ENCODE peak calls at places on chromosome 4, in six cellular contexts. One of them, this sample, is unnamed.

GRCh38 chr4:44121210-44121609 is 327.4 kb downstream of the KCTD8 start:
- DNase-seq in substantia nigra: no peak
- DNase-seq in GM23338: no peak
- DNase-seq in WERI-Rb-1: no peak
- DNase-seq in suprapubic skin: no peak
- DNase-seq in pancreas: no peak
- DNase-seq in this sample: no peak

GRCh38 chr4:189124149-189124758 is 816.4 kb upstream of the FRG1 start:
- DNase-seq in substantia nigra: no peak
- DNase-seq in GM23338: peak
- DNase-seq in WERI-Rb-1: peak
- DNase-seq in suprapubic skin: no peak
- DNase-seq in pancreas: peak
- DNase-seq in this sample: no peak

GRCh38 chr4:5158391-5158770 is 107.1 kb downstream of the STK32B start:
- DNase-seq in substantia nigra: no peak
- DNase-seq in GM23338: no peak
- DNase-seq in WERI-Rb-1: no peak
- DNase-seq in suprapubic skin: no peak
- DNase-seq in pancreas: no peak
- DNase-seq in this sample: no peak

GRCh38 chr4:87011340-87012034 is 76.7 kb downstream of the AFF1 start:
- DNase-seq in substantia nigra: no peak
- DNase-seq in GM23338: peak
- DNase-seq in WERI-Rb-1: no peak
- DNase-seq in suprapubic skin: no peak
- DNase-seq in pancreas: no peak
- DNase-seq in this sample: no peak

GRCh38 chr4:25814323-25814722 is 48.5 kb downstream of the SEL1L3 start:
- DNase-seq in substantia nigra: peak
- DNase-seq in GM23338: no peak
- DNase-seq in WERI-Rb-1: no peak
- DNase-seq in suprapubic skin: no peak
- DNase-seq in pancreas: no peak
- DNase-seq in this sample: no peak

GRCh38 chr4:150784305-150784704 is 202.4 kb downstream of the MAB21L2 start:
- DNase-seq in substantia nigra: no peak
- DNase-seq in GM23338: peak
- DNase-seq in WERI-Rb-1: no peak
- DNase-seq in suprapubic skin: no peak
- DNase-seq in pancreas: no peak
- DNase-seq in this sample: no peak

GRCh38 chr4:165726831-165727230 is 146.2 kb upstream of the TLL1 start:
- DNase-seq in substantia nigra: no peak
- DNase-seq in GM23338: no peak
- DNase-seq in WERI-Rb-1: no peak
- DNase-seq in suprapubic skin: no peak
- DNase-seq in pancreas: no peak
- DNase-seq in this sample: no peak

GRCh38 chr4:48228887-48229462 is 40.7 kb downstream of the TEC start:
- DNase-seq in substantia nigra: no peak
- DNase-seq in GM23338: no peak
- DNase-seq in WERI-Rb-1: no peak
- DNase-seq in suprapubic skin: no peak
- DNase-seq in pancreas: no peak
- DNase-seq in this sample: no peak

GRCh38 chr4:112181358-112182000 is 36.2 kb downstream of the FAM241A start:
- DNase-seq in substantia nigra: no peak
- DNase-seq in GM23338: no peak
- DNase-seq in WERI-Rb-1: peak
- DNase-seq in suprapubic skin: no peak
- DNase-seq in pancreas: no peak
- DNase-seq in this sample: no peak

GRCh38 chr4:156672924-156673323 is 298.7 kb downstream of the PDGFC start:
- DNase-seq in substantia nigra: no peak
- DNase-seq in GM23338: no peak
- DNase-seq in WERI-Rb-1: no peak
- DNase-seq in suprapubic skin: no peak
- DNase-seq in pancreas: no peak
- DNase-seq in this sample: no peak

GRCh38 chr4:36349904-36350554 is 68.6 kb downstream of the DTHD1 start:
- DNase-seq in substantia nigra: no peak
- DNase-seq in GM23338: no peak
- DNase-seq in WERI-Rb-1: no peak
- DNase-seq in suprapubic skin: no peak
- DNase-seq in pancreas: no peak
- DNase-seq in this sample: no peak

GRCh38 chr4:168451744-168452394 is 28.4 kb downstream of the DDX60L start:
- DNase-seq in substantia nigra: no peak
- DNase-seq in GM23338: no peak
- DNase-seq in WERI-Rb-1: no peak
- DNase-seq in suprapubic skin: no peak
- DNase-seq in pancreas: no peak
- DNase-seq in this sample: no peak

GRCh38 chr4:99564921-99565320 is 1.1 kb upstream of the TRMT10A start:
- DNase-seq in substantia nigra: no peak
- DNase-seq in GM23338: no peak
- DNase-seq in WERI-Rb-1: peak
- DNase-seq in suprapubic skin: no peak
- DNase-seq in pancreas: no peak
- DNase-seq in this sample: no peak

GRCh38 chr4:8238515-8239053 is 31.0 kb upstream of the HTRA3 start:
- DNase-seq in substantia nigra: no peak
- DNase-seq in GM23338: peak
- DNase-seq in WERI-Rb-1: peak
- DNase-seq in suprapubic skin: no peak
- DNase-seq in pancreas: no peak
- DNase-seq in this sample: no peak

GRCh38 chr4:139481465-139481864 is 27.5 kb downstream of the RAB33B start:
- DNase-seq in substantia nigra: no peak
- DNase-seq in GM23338: no peak
- DNase-seq in WERI-Rb-1: no peak
- DNase-seq in suprapubic skin: no peak
- DNase-seq in pancreas: no peak
- DNase-seq in this sample: no peak

GRCh38 chr4:35465096-35465495 is 779.2 kb downstream of the ARAP2 start:
- DNase-seq in substantia nigra: no peak
- DNase-seq in GM23338: no peak
- DNase-seq in WERI-Rb-1: no peak
- DNase-seq in suprapubic skin: no peak
- DNase-seq in pancreas: no peak
- DNase-seq in this sample: no peak

GRCh38 chr4:7668282-7668681 is 233.6 kb upstream of the PSAPL1 start:
- DNase-seq in substantia nigra: no peak
- DNase-seq in GM23338: no peak
- DNase-seq in WERI-Rb-1: no peak
- DNase-seq in suprapubic skin: no peak
- DNase-seq in pancreas: no peak
- DNase-seq in this sample: no peak

GRCh38 chr4:8320386-8320750 is 50.8 kb downstream of the HTRA3 start:
- DNase-seq in substantia nigra: no peak
- DNase-seq in GM23338: peak
- DNase-seq in WERI-Rb-1: peak
- DNase-seq in suprapubic skin: peak
- DNase-seq in pancreas: no peak
- DNase-seq in this sample: no peak

GRCh38 chr4:145694929-145695328 is 15.0 kb downstream of the C4orf51 start:
- DNase-seq in substantia nigra: no peak
- DNase-seq in GM23338: no peak
- DNase-seq in WERI-Rb-1: no peak
- DNase-seq in suprapubic skin: no peak
- DNase-seq in pancreas: no peak
- DNase-seq in this sample: no peak

GRCh38 chr4:47122592-47123291 is 91.4 kb downstream of the GABRB1 start:
- DNase-seq in substantia nigra: peak
- DNase-seq in GM23338: peak
- DNase-seq in WERI-Rb-1: peak
- DNase-seq in suprapubic skin: no peak
- DNase-seq in pancreas: peak
- DNase-seq in this sample: no peak

GRCh38 chr4:55378617-55379467 is 16.9 kb upstream of the TMEM165 start:
- DNase-seq in substantia nigra: no peak
- DNase-seq in GM23338: no peak
- DNase-seq in WERI-Rb-1: no peak
- DNase-seq in suprapubic skin: no peak
- DNase-seq in pancreas: peak
- DNase-seq in this sample: no peak

GRCh38 chr4:180060159-180060889 is 2182.9 kb upstream of the TENM3 start:
- DNase-seq in substantia nigra: no peak
- DNase-seq in GM23338: peak
- DNase-seq in WERI-Rb-1: no peak
- DNase-seq in suprapubic skin: no peak
- DNase-seq in pancreas: no peak
- DNase-seq in this sample: no peak

GRCh38 chr4:5989236-5990225 is 28.7 kb downstream of the C4orf50 start:
- DNase-seq in substantia nigra: no peak
- DNase-seq in GM23338: no peak
- DNase-seq in WERI-Rb-1: peak
- DNase-seq in suprapubic skin: peak
- DNase-seq in pancreas: no peak
- DNase-seq in this sample: no peak

GRCh38 chr4:20268028-20268427 is 16.3 kb downstream of the SLIT2 start:
- DNase-seq in substantia nigra: no peak
- DNase-seq in GM23338: no peak
- DNase-seq in WERI-Rb-1: no peak
- DNase-seq in suprapubic skin: no peak
- DNase-seq in pancreas: no peak
- DNase-seq in this sample: no peak
- H3K27ac ChIP-seq in substantia nigra: no peak
- H3K27ac ChIP-seq in GM23338: no peak
- H3K27ac ChIP-seq in WERI-Rb-1: no peak
- H3K27ac ChIP-seq in suprapubic skin: no peak
- H3K27ac ChIP-seq in pancreas: no peak
- H3K27ac ChIP-seq in this sample: no peak

DNA sequence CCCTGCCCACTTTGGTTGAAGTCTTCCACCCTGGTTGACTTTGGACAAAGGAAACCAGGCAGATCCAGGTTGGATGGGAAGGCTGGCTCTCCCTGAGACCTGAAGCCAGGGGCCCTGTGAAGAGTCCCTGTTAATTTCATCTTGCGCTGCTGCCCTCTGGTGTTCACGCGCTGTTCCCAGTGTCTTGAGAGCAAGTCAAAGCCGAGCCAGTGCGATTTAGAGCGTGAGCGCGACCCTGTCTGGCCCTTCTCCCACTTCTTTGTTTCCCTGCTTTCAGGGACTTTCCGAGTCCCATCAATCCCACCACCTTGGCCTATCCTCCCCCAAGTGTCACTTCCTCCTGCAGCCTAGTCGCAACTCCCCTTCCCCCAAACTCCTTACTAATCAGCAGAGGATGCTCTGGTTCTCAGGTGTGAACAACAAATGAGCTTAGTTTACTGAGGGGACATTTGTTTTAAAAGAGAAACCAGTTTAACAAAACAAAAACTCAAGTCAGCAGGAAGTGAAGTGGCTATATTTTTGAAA is 25.8 kb upstream of the CHRNA9 start:
- DNase-seq in substantia nigra: no peak
- DNase-seq in GM23338: peak
- DNase-seq in WERI-Rb-1: peak
- DNase-seq in suprapubic skin: peak
- DNase-seq in pancreas: peak
- DNase-seq in this sample: no peak
- H3K27ac ChIP-seq in substantia nigra: no peak
- H3K27ac ChIP-seq in GM23338: peak
- H3K27ac ChIP-seq in WERI-Rb-1: no peak
- H3K27ac ChIP-seq in suprapubic skin: no peak
- H3K27ac ChIP-seq in pancreas: no peak
- H3K27ac ChIP-seq in this sample: peak

DNA sequence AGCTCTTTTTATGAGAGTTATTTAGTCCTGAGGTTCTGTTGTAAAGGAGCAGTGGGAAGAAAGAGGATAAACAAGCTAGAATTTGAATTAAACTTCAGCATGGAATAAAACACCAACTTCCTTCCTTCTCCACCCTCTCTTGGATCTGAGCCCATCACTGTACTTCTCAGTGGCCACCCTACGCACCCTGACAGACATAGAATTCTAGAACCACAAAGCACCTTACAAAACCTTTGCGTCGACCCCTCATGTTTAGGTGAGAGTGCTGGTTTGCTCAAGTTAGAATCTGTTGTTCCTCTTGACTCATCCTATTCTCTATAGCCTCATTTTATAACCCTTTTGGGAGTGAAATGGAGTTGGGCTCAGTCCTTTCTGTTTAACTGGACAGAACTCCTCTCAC is 84.6 kb upstream of the RPL34 start:
- DNase-seq in substantia nigra: no peak
- DNase-seq in GM23338: no peak
- DNase-seq in WERI-Rb-1: no peak
- DNase-seq in suprapubic skin: no peak
- DNase-seq in pancreas: no peak
- DNase-seq in this sample: no peak
- H3K27ac ChIP-seq in substantia nigra: no peak
- H3K27ac ChIP-seq in GM23338: no peak
- H3K27ac ChIP-seq in WERI-Rb-1: no peak
- H3K27ac ChIP-seq in suprapubic skin: no peak
- H3K27ac ChIP-seq in pancreas: no peak
- H3K27ac ChIP-seq in this sample: no peak

GRCh38 chr4:73432169-73433000 is 3.6 kb upstream of the AFP start:
- DNase-seq in substantia nigra: no peak
- DNase-seq in GM23338: no peak
- DNase-seq in WERI-Rb-1: no peak
- DNase-seq in suprapubic skin: no peak
- DNase-seq in pancreas: no peak
- DNase-seq in this sample: no peak
- H3K27ac ChIP-seq in substantia nigra: no peak
- H3K27ac ChIP-seq in GM23338: no peak
- H3K27ac ChIP-seq in WERI-Rb-1: no peak
- H3K27ac ChIP-seq in suprapubic skin: no peak
- H3K27ac ChIP-seq in pancreas: no peak
- H3K27ac ChIP-seq in this sample: no peak

GRCh38 chr4:176779421-176779820 is 13.3 kb downstream of the VEGFC start:
- DNase-seq in substantia nigra: no peak
- DNase-seq in GM23338: no peak
- DNase-seq in WERI-Rb-1: no peak
- DNase-seq in suprapubic skin: no peak
- DNase-seq in pancreas: no peak
- DNase-seq in this sample: no peak

GRCh38 chr4:176782191-176782590 is 10.5 kb downstream of the VEGFC start:
- DNase-seq in substantia nigra: no peak
- DNase-seq in GM23338: no peak
- DNase-seq in WERI-Rb-1: no peak
- DNase-seq in suprapubic skin: no peak
- DNase-seq in pancreas: no peak
- DNase-seq in this sample: no peak

GRCh38 chr4:176782794-176783193 is 9.9 kb downstream of the VEGFC start:
- DNase-seq in substantia nigra: no peak
- DNase-seq in GM23338: no peak
- DNase-seq in WERI-Rb-1: no peak
- DNase-seq in suprapubic skin: no peak
- DNase-seq in pancreas: no peak
- DNase-seq in this sample: no peak

GRCh38 chr4:176780995-176781738 is 11.6 kb downstream of the VEGFC start:
- DNase-seq in substantia nigra: no peak
- DNase-seq in GM23338: no peak
- DNase-seq in WERI-Rb-1: no peak
- DNase-seq in suprapubic skin: no peak
- DNase-seq in pancreas: no peak
- DNase-seq in this sample: no peak

GRCh38 chr4:176781739-176782100 is 11.0 kb downstream of the VEGFC start:
- DNase-seq in substantia nigra: no peak
- DNase-seq in GM23338: no peak
- DNase-seq in WERI-Rb-1: peak
- DNase-seq in suprapubic skin: no peak
- DNase-seq in pancreas: no peak
- DNase-seq in this sample: no peak
- H3K27ac ChIP-seq in substantia nigra: no peak
- H3K27ac ChIP-seq in GM23338: no peak
- H3K27ac ChIP-seq in WERI-Rb-1: no peak
- H3K27ac ChIP-seq in suprapubic skin: peak
- H3K27ac ChIP-seq in pancreas: no peak
- H3K27ac ChIP-seq in this sample: peak